ENCODE peak calls at places on chromosomes 1 and 21, in six cellular contexts. W is A549; Z is astrocyte of the cerebellum; T is endothelial cell; B is activated CD8-positive, alpha-beta T cell treated with anti-CD3 and anti-CD28 coated beads for 36 hours; J is SK-N-SH. D is an unnamed sample.

GRCh38 chr1:58870298-58870676 is 86.4 kb upstream of the JUN start:
- DNase-seq in W (no peak), Z (peak), T (no peak), B (no peak), J (no peak), D (no peak)

GRCh38 chr1:2335721-2336475 is 55.5 kb downstream of the MORN1 start:
- DNase-seq in W (no peak), Z (no peak), T (no peak), B (no peak), J (no peak), D (no peak)

GRCh38 chr1:206908038-206908437 is 10.8 kb downstream of the IL24 start:
- DNase-seq in W (no peak), Z (no peak), T (no peak), B (no peak), J (no peak), D (no peak)

GRCh38 chr1:67687649-67688048 is 2.6 kb downstream of the GADD45A start:
- DNase-seq in W (no peak), Z (peak), T (no peak), B (no peak), J (no peak), D (no peak)

GRCh38 chr1:91727763-91728162 is 158.2 kb downstream of the TGFBR3 start:
- DNase-seq in W (no peak), Z (no peak), T (no peak), B (no peak), J (no peak), D (no peak)

GRCh38 chr1:160710531-160711252 is 930 bp downstream of the CD48 start:
- DNase-seq in W (no peak), Z (no peak), T (no peak), B (peak), J (no peak), D (no peak)

GRCh38 chr1:42210421-42211133 is 46.0 kb upstream of the GUCA2A start:
- DNase-seq in W (no peak), Z (no peak), T (no peak), B (no peak), J (no peak), D (no peak)

GRCh38 chr1:201116091-201116490 is 3.9 kb upstream of the CACNA1S start:
- DNase-seq in W (no peak), Z (no peak), T (no peak), B (no peak), J (no peak), D (no peak)

GRCh38 chr1:231241751-231242150 is 739 bp downstream of the GNPAT start:
- DNase-seq in W (no peak), Z (no peak), T (peak), B (peak), J (peak), D (no peak)

GRCh38 chr1:14599173-14599754 is 779 bp downstream of the KAZN start:
- DNase-seq in W (no peak), Z (no peak), T (peak), B (peak), J (no peak), D (no peak)

GRCh38 chr1:28855469-28855944 is 43.5 kb downstream of the OPRD1 start:
- DNase-seq in W (no peak), Z (no peak), T (no peak), B (no peak), J (no peak), D (no peak)

GRCh38 chr1:21121764-21122471 is 54.8 kb downstream of the EIF4G3 start:
- DNase-seq in W (no peak), Z (no peak), T (no peak), B (no peak), J (no peak), D (no peak)

GRCh38 chr1:201696217-201696761 is 132.7 kb upstream of the IPO9 start:
- DNase-seq in W (no peak), Z (peak), T (no peak), B (no peak), J (peak), D (no peak)

GRCh38 chr21:40707271-40707670 is 139.7 kb downstream of the DSCAM start:
- DNase-seq in W (no peak), Z (no peak), T (no peak), B (no peak), J (no peak), D (no peak)

GRCh38 chr1:91885331-91885715 is 628 bp downstream of the TGFBR3 start:
- DNase-seq in W (no peak), Z (no peak), T (peak), B (no peak), J (no peak), D (peak)

GRCh38 chr1:68010094-68010493 is 40.3 kb downstream of the DIRAS3 start:
- DNase-seq in W (no peak), Z (no peak), T (no peak), B (no peak), J (peak), D (no peak)

GRCh38 chr1:38892976-38893375 is 11.6 kb upstream of the GJA9 start:
- DNase-seq in W (no peak), Z (no peak), T (no peak), B (no peak), J (no peak), D (no peak)

GRCh38 chr1:32873484-32873883 is 2.8 kb upstream of the FNDC5 start:
- DNase-seq in W (no peak), Z (no peak), T (no peak), B (no peak), J (no peak), D (no peak)

GRCh38 chr1:67715819-67716218 is 30.8 kb downstream of the GADD45A start:
- DNase-seq in W (no peak), Z (no peak), T (no peak), B (no peak), J (no peak), D (no peak)

GRCh38 chr21:44510508-44511218 is 29.3 kb downstream of the KRTAP10-1 start:
- DNase-seq in W (peak), Z (no peak), T (peak), B (peak), J (peak), D (peak)

GRCh38 chr1:3290915-3291314 is 163.6 kb upstream of the ARHGEF16 start:
- DNase-seq in W (peak), Z (no peak), T (no peak), B (no peak), J (no peak), D (no peak)

GRCh38 chr1:17874231-17874630 is 119.1 kb downstream of the ACTL8 start:
- DNase-seq in W (peak), Z (peak), T (no peak), B (no peak), J (no peak), D (no peak)

GRCh38 chr21:26519142-26519541 is 53.9 kb downstream of the CYYR1 start:
- DNase-seq in W (no peak), Z (no peak), T (no peak), B (no peak), J (no peak), D (no peak)

GRCh38 chr1:3747522-3747848 is 4.8 kb upstream of the CCDC27 start:
- DNase-seq in W (no peak), Z (no peak), T (no peak), B (no peak), J (no peak), D (no peak)

GRCh38 chr21:33136898-33137502 is 67.1 kb downstream of the OLIG1 start:
- DNase-seq in W (no peak), Z (no peak), T (no peak), B (no peak), J (no peak), D (no peak)

GRCh38 chr21:42423685-42424084 is 20.0 kb downstream of the UBASH3A start:
- DNase-seq in W (no peak), Z (no peak), T (no peak), B (no peak), J (no peak), D (no peak)

GRCh38 chr1:226064816-226065248 is 2.3 kb downstream of the H3-3A start:
- DNase-seq in W (peak), Z (no peak), T (peak), B (peak), J (peak), D (no peak)

GRCh38 chr1:43440358-43440757 is 13.4 kb downstream of the HYI start:
- DNase-seq in W (no peak), Z (no peak), T (no peak), B (no peak), J (no peak), D (no peak)

GRCh38 chr1:228463559-228464455 is 23.4 kb upstream of the RNF187 start:
- DNase-seq in W (peak), Z (no peak), T (peak), B (peak), J (peak), D (no peak)

GRCh38 chr1:179824265-179824664 is 53.3 kb downstream of the TOR1AIP2 start:
- DNase-seq in W (no peak), Z (no peak), T (no peak), B (no peak), J (no peak), D (no peak)

GRCh38 chr1:1990222-1990621 is 13.4 kb downstream of the CFAP74 start:
- DNase-seq in W (no peak), Z (no peak), T (no peak), B (no peak), J (no peak), D (no peak)

GRCh38 chr1:12339861-12340557 is 110.2 kb downstream of the VPS13D start:
- DNase-seq in W (no peak), Z (no peak), T (no peak), B (no peak), J (peak), D (no peak)

GRCh38 chr1:217568200-217568599 is 62.7 kb downstream of the GPATCH2 start:
- DNase-seq in W (no peak), Z (no peak), T (no peak), B (no peak), J (no peak), D (no peak)

GRCh38 chr21:35051287-35051818 is 2.3 kb upstream of the RUNX1 start:
- DNase-seq in W (peak), Z (peak), T (peak), B (peak), J (no peak), D (no peak)

GRCh38 chr1:61049850-61050540 is 32.4 kb upstream of the NFIA start:
- DNase-seq in W (peak), Z (peak), T (peak), B (peak), J (peak), D (peak)

GRCh38 chr1:41492341-41492848 is 7.9 kb upstream of the EDN2 start:
- DNase-seq in W (peak), Z (no peak), T (peak), B (peak), J (no peak), D (no peak)

GRCh38 chr1:46489638-46490602 is at the start of gene DMBX1:
- DNase-seq in W (peak), Z (no peak), T (peak), B (peak), J (peak), D (no peak)

GRCh38 chr1:46487818-46488218 is 1.8 kb upstream of the DMBX1 start:
- DNase-seq in W (peak), Z (no peak), T (peak), B (peak), J (no peak), D (no peak)

GRCh38 chr1:46490603-46491499 is 1.2 kb downstream of the DMBX1 start:
- DNase-seq in W (no peak), Z (no peak), T (no peak), B (no peak), J (no peak), D (no peak)

GRCh38 chr1:46488343-46489168 is 1.1 kb upstream of the DMBX1 start:
- DNase-seq in W (no peak), Z (no peak), T (no peak), B (peak), J (no peak), D (no peak)

DNA sequence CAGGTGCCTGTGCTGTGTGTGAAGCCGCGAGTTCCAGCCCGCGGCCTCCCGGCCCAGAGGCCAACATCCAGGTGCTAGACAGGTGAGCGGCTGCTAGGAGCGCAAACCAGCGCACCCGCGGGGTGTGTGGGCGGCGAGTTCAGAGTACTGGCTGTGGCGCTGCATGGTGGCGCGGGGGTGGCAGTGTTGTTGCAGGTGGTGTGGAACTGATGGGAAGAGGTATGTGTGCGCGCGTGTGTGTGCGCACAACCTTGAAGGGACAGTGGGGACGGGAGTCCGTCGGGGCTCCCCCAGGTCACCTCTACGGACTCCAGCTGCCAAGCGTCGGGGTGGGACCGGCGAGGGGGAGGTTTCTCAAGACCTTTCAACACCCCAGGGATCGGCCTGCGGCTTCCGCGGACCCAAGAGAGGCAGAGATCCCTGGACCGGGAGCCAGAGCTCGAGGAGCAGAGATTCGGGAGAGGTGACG is 433 bp upstream of the DMBX1 start:
- DNase-seq in W (no peak), Z (no peak), T (no peak), B (peak), J (no peak), D (no peak)
- TF ChIP-seq CTCF in W (no peak), Z (no peak), T (no peak), B (no peak), J (no peak), D (no peak)

GRCh38 chr1:167454929-167455785 is 63.2 kb downstream of the CD247 start:
- DNase-seq in W (peak), Z (no peak), T (peak), B (peak), J (peak), D (peak)
- TF ChIP-seq CTCF in W (no peak), Z (no peak), T (no peak), B (no peak), J (no peak), D (no peak)

GRCh38 chr21:21373969-21374368 is 375.8 kb downstream of the NCAM2 start:
- DNase-seq in W (no peak), Z (no peak), T (no peak), B (no peak), J (no peak), D (no peak)
- TF ChIP-seq CTCF in W (no peak), Z (no peak), T (no peak), B (no peak), J (peak), D (peak)

DNA sequence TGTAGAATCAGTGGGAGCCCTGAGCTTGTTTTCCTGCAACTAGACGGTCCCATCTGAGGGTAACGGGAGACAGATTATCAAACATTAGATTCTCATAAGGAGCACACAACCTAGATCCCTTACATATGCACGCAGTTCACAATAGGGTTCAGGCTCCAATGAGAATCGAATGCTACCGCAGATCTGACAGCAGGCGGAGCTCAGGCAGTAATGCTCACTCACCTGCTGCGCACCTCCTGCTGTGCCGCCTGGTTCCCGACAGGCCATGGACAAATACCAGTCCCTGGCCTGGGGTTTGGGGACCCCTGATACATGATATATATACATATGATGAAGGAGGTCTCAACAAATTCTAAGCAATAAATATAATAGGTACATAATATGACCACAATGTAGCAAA is 19.7 kb upstream of the SMIM12 start:
- DNase-seq in W (no peak), Z (no peak), T (no peak), B (no peak), J (no peak), D (no peak)
- TF ChIP-seq CTCF in W (no peak), Z (no peak), T (no peak), B (no peak), J (no peak), D (no peak)

GRCh38 chr1:235468970-235469369 is 35.3 kb downstream of the B3GALNT2 start:
- DNase-seq in W (peak), Z (peak), T (no peak), B (no peak), J (no peak), D (no peak)
- TF ChIP-seq CTCF in W (no peak), Z (peak), T (no peak), B (no peak), J (peak), D (peak)

GRCh38 chr1:197399691-197400521 is 131.9 kb downstream of the CRB1 start:
- DNase-seq in W (peak), Z (peak), T (peak), B (peak), J (peak), D (no peak)
- TF ChIP-seq CTCF in W (peak), Z (peak), T (peak), B (peak), J (peak), D (peak)

DNA sequence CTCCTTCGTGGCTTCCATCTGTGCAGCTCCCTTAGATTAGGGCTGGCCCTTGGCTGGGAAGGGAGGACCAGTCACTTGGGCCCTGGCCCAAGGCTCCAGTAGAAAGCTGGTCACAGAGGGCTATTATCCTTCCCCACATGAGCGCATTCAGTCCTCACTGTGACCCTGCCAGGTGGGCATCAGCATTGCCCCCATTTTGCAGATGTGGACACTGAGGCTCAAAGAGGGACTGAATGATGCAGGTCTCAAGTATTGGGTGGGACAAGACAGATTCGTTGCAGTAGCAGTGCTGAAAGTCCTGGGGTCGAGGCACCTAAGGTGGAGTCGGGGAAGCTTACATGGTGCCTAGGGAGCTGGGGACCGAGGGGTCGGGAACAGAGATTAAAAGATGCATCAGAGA is 178.6 kb downstream of the GRIK3 start:
- DNase-seq in W (no peak), Z (no peak), T (no peak), B (no peak), J (no peak), D (no peak)
- TF ChIP-seq CTCF in W (no peak), Z (no peak), T (no peak), B (no peak), J (no peak), D (no peak)

DNA sequence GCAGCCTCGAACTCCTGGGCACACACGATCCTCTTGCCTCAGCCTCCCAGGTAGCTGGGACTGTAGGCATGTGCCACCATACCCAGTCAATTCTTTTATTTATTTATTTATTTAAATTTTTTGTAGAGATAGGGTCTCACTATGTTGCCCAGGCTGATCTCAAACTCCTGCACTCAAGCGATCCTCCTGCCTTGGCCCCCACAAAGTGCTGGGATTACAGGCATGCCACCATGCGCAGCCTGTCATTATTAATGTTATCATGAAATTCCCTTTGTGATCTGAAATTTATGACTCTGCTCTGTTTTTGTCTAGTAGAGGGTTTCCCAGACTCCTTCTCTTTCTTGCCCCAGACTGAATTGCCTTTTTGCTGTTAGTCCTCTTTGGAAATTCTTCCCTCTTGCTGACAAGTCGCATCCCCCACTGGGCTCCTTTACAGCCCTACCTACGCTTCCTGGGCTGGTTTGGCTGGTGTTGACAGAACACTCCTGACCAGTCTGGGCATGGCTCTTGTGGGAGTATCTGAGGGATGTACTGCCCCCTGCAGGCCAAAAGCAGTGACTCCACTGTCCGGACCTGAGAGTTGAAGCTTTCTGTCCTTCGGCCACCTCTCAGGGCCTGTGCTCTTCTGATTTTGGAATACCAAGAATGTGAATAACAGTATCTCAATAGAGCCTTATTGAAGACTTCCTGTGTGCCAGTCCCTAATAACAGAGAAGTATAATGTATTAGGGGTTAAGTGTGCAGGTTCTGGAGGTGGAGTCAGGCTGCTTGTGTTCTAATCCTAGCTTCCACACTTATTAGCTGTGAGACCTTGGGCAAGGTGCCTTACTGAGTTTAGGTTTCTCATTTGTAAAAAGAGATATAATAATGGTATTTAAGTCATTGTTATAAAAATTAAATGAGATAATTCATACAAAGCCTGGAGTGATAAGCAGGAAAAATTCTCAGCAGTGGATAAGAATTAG is 28.2 kb downstream of the TCEANC2 start:
- DNase-seq in W (peak), Z (peak), T (peak), B (peak), J (peak), D (no peak)
- TF ChIP-seq CTCF in W (peak), Z (peak), T (peak), B (peak), J (peak), D (peak)

GRCh38 chr1:9394010-9394409 is 101.3 kb downstream of the SPSB1 start:
- DNase-seq in W (no peak), Z (no peak), T (no peak), B (no peak), J (no peak), D (no peak)
- TF ChIP-seq CTCF in W (no peak), Z (no peak), T (no peak), B (no peak), J (no peak), D (no peak)